ENCODE peak calls at places on chromosomes 2 and 18, in six cellular contexts. K, T, Y, A, G and S are unnamed samples.

GRCh38 chr18:35436076-35436649 is 59.0 kb upstream of the ZNF396 start:
- DNase-seq in Y (no peak), G (peak), K (no peak), T (no peak), A (no peak), S (no peak)

GRCh38 chr2:223692227-223692947 is 90.2 kb upstream of the SCG2 start:
- DNase-seq in Y (no peak), T (peak), K (peak), G (peak), A (peak), S (no peak)

GRCh38 chr2:240968731-240969624 is 29.4 kb upstream of the SNED1 start:
- DNase-seq in Y (no peak), K (peak), T (no peak), G (no peak), A (no peak), S (no peak)

GRCh38 chr2:163719278-163719677 is 16.5 kb downstream of the FIGN start:
- DNase-seq in K (no peak), T (no peak), G (no peak), Y (no peak), A (no peak), S (no peak)

GRCh38 chr2:105454801-105455485 is 56.1 kb upstream of the FHL2 start:
- DNase-seq in K (peak), A (peak), Y (no peak), G (peak), T (no peak), S (no peak)

GRCh38 chr2:177143444-177143843 is 69.2 kb upstream of the HNRNPA3 start:
- DNase-seq in A (no peak), G (peak), T (no peak), Y (no peak), K (no peak), S (no peak)

GRCh38 chr2:16151281-16151570 is 210.9 kb downstream of the MYCN start:
- DNase-seq in T (no peak), Y (no peak), K (no peak), A (no peak), G (no peak), S (no peak)

GRCh38 chr2:33890686-33891085 is 291.6 kb upstream of the FAM98A start:
- DNase-seq in K (no peak), Y (no peak), A (no peak), T (no peak), G (no peak), S (no peak)

GRCh38 chr2:165402142-165402541 is 67.4 kb upstream of the CSRNP3 start:
- DNase-seq in A (no peak), Y (no peak), G (no peak), T (no peak), K (no peak), S (no peak)

GRCh38 chr2:70089220-70089945 is 2.1 kb downstream of the PCBP1 start:
- DNase-seq in Y (no peak), A (no peak), K (peak), G (peak), T (peak), S (no peak)

GRCh38 chr2:204871246-204871953 is 326.1 kb downstream of the PARD3B start:
- DNase-seq in A (no peak), G (peak), Y (no peak), T (peak), K (no peak), S (no peak)

GRCh38 chr18:27665264-27665799 is 480.2 kb upstream of the CHST9 start:
- DNase-seq in K (no peak), A (no peak), T (no peak), G (no peak), Y (no peak), S (no peak)

GRCh38 chr18:2657043-2657512 is 1.6 kb downstream of the SMCHD1 start:
- DNase-seq in Y (no peak), A (no peak), K (no peak), T (peak), G (peak), S (no peak)

GRCh38 chr2:24317491-24317920 is 42.8 kb downstream of the ITSN2 start:
- DNase-seq in G (no peak), K (peak), A (no peak), T (peak), Y (no peak), S (no peak)

GRCh38 chr18:48364146-48364545 is 45.0 kb downstream of the ZBTB7C start:
- DNase-seq in K (no peak), T (no peak), Y (no peak), A (no peak), G (no peak), S (no peak)

GRCh38 chr2:69482471-69482870 is 45.2 kb upstream of the NFU1 start:
- DNase-seq in A (no peak), Y (no peak), T (peak), G (no peak), K (no peak), S (no peak)

GRCh38 chr18:58400337-58400885 is 228.5 kb downstream of the ALPK2 start:
- DNase-seq in T (no peak), K (no peak), A (no peak), Y (no peak), G (no peak), S (no peak)

GRCh38 chr2:101704816-101705565 is 7.5 kb downstream of the MAP4K4 start:
- DNase-seq in Y (no peak), T (no peak), A (no peak), G (peak), K (no peak), S (no peak)

GRCh38 chr2:203155406-203155805 is 83.4 kb upstream of the CYP20A1 start:
- DNase-seq in Y (no peak), K (no peak), G (no peak), A (no peak), T (no peak), S (no peak)

GRCh38 chr18:73153271-73153670 is 285.5 kb upstream of the NETO1 start:
- DNase-seq in A (no peak), K (no peak), T (no peak), Y (no peak), G (peak), S (no peak)

GRCh38 chr2:1907849-1908533 is 163.7 kb upstream of the PXDN start:
- DNase-seq in G (no peak), K (no peak), Y (no peak), A (no peak), T (no peak), S (no peak)

GRCh38 chr2:1717129-1717528 is 27.2 kb downstream of the PXDN start:
- DNase-seq in Y (no peak), T (no peak), G (no peak), K (no peak), A (no peak), S (no peak)

GRCh38 chr2:180728928-180729559 is 251.4 kb upstream of the UBE2E3 start:
- DNase-seq in K (no peak), Y (no peak), A (no peak), G (peak), T (peak), S (no peak)

GRCh38 chr2:46569061-46569560 is 89.7 kb downstream of the TMEM247 start:
- DNase-seq in K (no peak), G (no peak), T (no peak), Y (no peak), A (no peak), S (no peak)

GRCh38 chr2:25879133-25879730 is 945 bp upstream of the ASXL2 start:
- DNase-seq in A (no peak), Y (no peak), T (peak), G (peak), K (no peak), S (no peak)

GRCh38 chr2:167335627-167336026 is 447.3 kb downstream of the XIRP2 start:
- DNase-seq in Y (no peak), G (peak), T (no peak), A (no peak), K (no peak), S (no peak)

GRCh38 chr2:1377473-1377872 is 35.8 kb upstream of the TPO start:
- DNase-seq in G (no peak), K (no peak), A (no peak), T (no peak), Y (no peak), S (no peak)

GRCh38 chr2:128003463-128003862 is 24.4 kb downstream of the SAP130 start:
- DNase-seq in Y (no peak), A (no peak), T (no peak), K (no peak), G (no peak), S (no peak)

GRCh38 chr18:68666316-68666715 is 48.6 kb downstream of the TMX3 start:
- DNase-seq in A (no peak), T (no peak), Y (no peak), K (no peak), G (no peak), S (no peak)

GRCh38 chr2:1707771-1708351 is 36.5 kb downstream of the PXDN start:
- DNase-seq in Y (no peak), G (peak), T (peak), K (peak), A (peak), S (no peak)

GRCh38 chr2:120323214-120323613 is 22.7 kb upstream of the INHBB start:
- DNase-seq in K (peak), Y (no peak), A (no peak), T (no peak), G (no peak), S (no peak)